ENCODE peak calls at places on chromosomes 13 and 19, in five cellular contexts. A is HCT116, E is K562, Q is HepG2, S is GM12878. F is an unnamed sample.

GRCh38 chr13:35014606-35015005 is 72.5 kb downstream of the NBEA start:
- DNase-seq in E (no peak), Q (no peak), S (no peak), A (no peak), F (no peak)

GRCh38 chr13:46575843-46576242 is 22.9 kb downstream of the LRCH1 start:
- DNase-seq in E (no peak), A (no peak), S (no peak), Q (no peak), F (no peak)

GRCh38 chr19:15010497-15011255 is 31.0 kb upstream of the SLC1A6 start:
- DNase-seq in S (no peak), E (no peak), Q (no peak), A (no peak), F (no peak)

GRCh38 chr19:10552596-10553053 is 8.9 kb downstream of the ATG4D start:
- DNase-seq in S (no peak), A (no peak), E (peak; percentile 71), Q (no peak), F (peak; percentile 75)

GRCh38 chr13:66704110-66704509 is 526.0 kb downstream of the PCDH9 start:
- DNase-seq in Q (no peak), A (no peak), E (no peak), S (no peak), F (no peak)

GRCh38 chr13:80473695-80474094 is 132.8 kb upstream of the SPRY2 start:
- DNase-seq in A (no peak), Q (peak; percentile 28), S (no peak), E (no peak), F (no peak)

GRCh38 chr13:60369242-60369641 is 27.8 kb upstream of the TDRD3 start:
- DNase-seq in A (no peak), E (no peak), S (no peak), Q (no peak), F (peak; percentile 3)

GRCh38 chr13:26050568-26051230 is 1.1 kb downstream of the SHISA2 start:
- DNase-seq in S (no peak), A (no peak), E (no peak), Q (no peak), F (peak; percentile 66)

GRCh38 chr13:105703843-105704242 is 831.6 kb downstream of the EFNB2 start:
- DNase-seq in Q (no peak), S (no peak), E (no peak), A (no peak), F (no peak)

GRCh38 chr13:22897571-22898314 is 283.0 kb upstream of the SGCG start:
- DNase-seq in S (no peak), A (no peak), E (no peak), Q (no peak), F (no peak)

GRCh38 chr19:49921871-49922755 is 6.9 kb upstream of the ATF5 start:
- DNase-seq in E (no peak), Q (no peak), S (no peak), A (no peak), F (no peak)

GRCh38 chr19:14428882-14429416 is 4.2 kb upstream of the PKN1 start:
- DNase-seq in Q (peak; percentile 18), S (no peak), E (no peak), A (no peak), F (no peak)

DNA sequence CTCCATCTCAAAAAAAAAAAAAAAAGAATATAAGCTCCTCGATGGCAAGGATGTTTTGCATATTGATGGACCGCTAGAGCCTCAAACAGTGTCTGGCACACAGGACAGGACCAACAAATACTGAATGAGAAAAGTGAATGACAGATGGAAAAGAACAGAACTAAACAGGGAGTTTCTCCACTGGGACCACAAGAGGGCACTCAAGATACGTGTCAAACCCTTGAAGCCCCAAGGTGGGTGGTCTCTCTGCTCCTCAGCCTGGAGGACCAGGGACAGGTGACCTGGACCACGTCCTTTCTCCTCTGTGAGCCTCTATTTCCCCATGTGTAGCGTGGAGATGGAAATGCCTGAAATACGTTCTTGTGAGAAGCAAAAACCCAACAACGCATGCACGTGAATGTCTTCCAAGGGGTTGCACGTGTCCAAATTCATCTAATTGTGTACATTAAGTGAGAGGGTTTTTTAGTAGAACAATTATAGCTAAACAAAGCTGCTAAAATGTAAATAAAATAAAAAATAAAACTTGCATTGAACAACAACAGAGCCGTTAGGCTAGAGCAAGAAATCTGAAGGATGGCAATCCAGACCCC is 5.7 kb upstream of the CDC42EP5 start:
- DNase-seq in A (peak; percentile 53), E (peak; percentile 44), Q (peak; percentile 59), S (no peak), F (peak; percentile 57)
- TF ChIP-seq ZBTB33 in A (no peak), E (no peak), Q (no peak), S (no peak), F (no peak)

GRCh38 chr19:3324405-3324856 is 42.0 kb upstream of the NFIC start:
- DNase-seq in S (no peak), E (peak; percentile 85), A (peak; percentile 54), Q (peak; percentile 52), F (peak; percentile 74)
- TF ChIP-seq JUND in S (no peak), E (no peak), A (no peak), Q (no peak), F (no peak)

DNA sequence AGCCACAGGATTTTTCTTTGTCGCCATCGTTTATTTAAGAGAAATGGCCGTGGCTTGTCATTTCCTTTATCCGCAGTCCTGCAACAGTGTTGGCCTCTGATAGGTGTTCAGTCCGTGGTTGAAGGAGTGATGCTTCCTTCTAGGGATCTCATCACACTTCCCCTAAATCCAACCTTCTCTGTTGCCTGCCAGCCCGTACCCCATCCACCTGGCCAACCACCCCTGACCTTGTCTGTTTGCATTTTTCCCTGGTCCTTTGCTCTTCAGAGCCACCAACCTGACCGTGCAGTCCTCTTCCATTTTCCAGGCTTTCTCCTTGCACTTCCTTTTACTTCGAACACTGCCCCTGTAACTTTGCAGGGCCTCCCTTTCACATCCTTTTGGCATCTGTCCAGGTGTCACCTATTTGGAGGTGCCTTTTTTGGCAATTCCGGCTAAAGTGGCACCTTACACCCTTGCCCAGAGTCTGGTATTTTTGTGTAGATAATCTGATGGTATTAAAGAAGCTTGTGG is 684 bp downstream of the ZNF460 start:
- DNase-seq in A (no peak), S (no peak), Q (no peak), E (no peak), F (peak; percentile 14)
- TF ChIP-seq ZBTB33 in A (no peak), S (no peak), Q (no peak), E (no peak), F (no peak)

DNA sequence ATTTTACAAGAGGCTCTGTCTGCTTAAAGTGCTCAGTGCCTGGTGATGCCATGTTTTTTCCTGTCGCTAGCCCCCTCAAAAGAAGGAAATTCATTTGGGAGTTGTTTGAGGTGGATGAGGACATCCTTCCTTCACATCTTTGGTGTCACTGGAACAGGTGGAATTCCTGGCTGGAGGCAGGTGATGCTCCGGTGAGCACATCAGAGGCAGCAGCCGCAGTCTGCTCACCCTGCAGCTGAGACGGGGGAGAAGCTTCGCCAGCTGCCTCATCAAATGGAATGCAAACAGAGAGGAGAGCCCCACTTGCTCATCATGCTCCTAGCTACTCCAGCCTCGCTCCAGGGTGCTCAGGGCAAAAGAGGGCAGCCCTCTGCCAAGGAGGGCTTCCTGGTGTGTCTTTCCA is 74.1 kb upstream of the UBL3 start:
- DNase-seq in A (no peak), S (no peak), Q (peak; percentile 44), E (no peak), F (no peak)
- TF ChIP-seq JUND in A (no peak), S (no peak), Q (no peak), E (no peak), F (no peak)

DNA sequence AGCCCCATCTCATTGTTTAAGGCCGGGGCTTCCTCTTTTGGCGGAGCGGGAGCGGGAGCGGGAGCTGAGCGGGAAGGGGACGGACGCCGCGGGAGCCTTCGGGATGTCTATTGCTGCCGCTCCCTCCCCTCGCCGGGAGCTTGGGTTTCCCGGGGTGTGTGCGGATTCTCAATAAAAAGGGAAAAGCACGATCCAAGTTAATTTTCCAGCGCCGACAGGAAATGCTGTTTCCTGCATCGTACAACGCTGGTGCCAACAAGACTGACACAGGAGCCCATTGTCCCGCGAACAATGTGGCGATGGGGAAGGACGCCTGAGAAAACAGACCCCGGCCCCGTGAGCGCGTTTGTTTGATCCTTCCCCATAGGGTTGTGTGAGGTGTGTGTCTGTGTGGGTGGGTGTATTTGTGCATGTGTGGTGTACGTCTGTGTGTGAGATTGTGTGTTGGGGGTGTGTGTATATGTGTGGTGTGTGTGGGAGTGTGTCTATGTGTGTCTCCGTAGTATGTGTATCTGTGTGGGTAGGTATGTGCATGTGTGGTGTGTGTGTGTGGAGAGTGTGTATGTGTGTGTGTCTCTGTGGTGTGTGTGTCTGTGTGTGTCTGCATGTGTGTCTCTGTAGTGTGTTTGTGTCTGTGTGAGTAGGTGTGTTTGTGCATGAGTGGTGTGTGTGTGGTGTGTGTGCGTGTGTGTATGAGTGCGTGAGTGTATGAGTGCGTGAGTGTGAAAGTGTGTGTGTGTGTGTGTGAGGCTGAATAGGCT is 36.4 kb upstream of the FLT1 start:
- DNase-seq in S (no peak), E (no peak), A (no peak), Q (no peak), F (peak; percentile 48)
- TF ChIP-seq ZBTB33 in S (no peak), E (no peak), A (no peak), Q (no peak), F (no peak)

F was measured in SK-N-SH.